ENCODE peak calls at places on chromosomes 6 and 20, in six cellular contexts. L is upper lobe of left lung, D is HepG2, H is K562, J is A549, S is GM12878. T is an unnamed sample.
A peak's percentile ranks its signal among the peaks of the same experiment; 100 is the strongest.

GRCh38 chr6:18115356-18115755 is 7.1 kb downstream of the NHLRC1 start:
- ATAC-seq in L (no peak), D (no peak), J (no peak), H (no peak), S (no peak), T (no peak)

GRCh38 chr6:111406200-111406711 is 76.8 kb downstream of the REV3L start:
- ATAC-seq in D (no peak), H (no peak), L (peak; percentile 90), S (peak; percentile 94), J (no peak), T (peak; percentile 66)

GRCh38 chr20:10022615-10023014 is 12.2 kb upstream of the ANKEF1 start:
- ATAC-seq in J (no peak), L (no peak), H (no peak), S (no peak), D (no peak), T (no peak)

GRCh38 chr6:75374913-75375530 is 90.4 kb upstream of the TMEM30A start:
- ATAC-seq in D (no peak), J (peak; percentile 55), H (no peak), L (no peak), S (peak; percentile 45), T (no peak)

GRCh38 chr6:155117266-155117665 is 122.2 kb downstream of the TIAM2 start:
- ATAC-seq in J (no peak), L (no peak), D (no peak), S (no peak), H (no peak), T (no peak)

GRCh38 chr20:17399303-17399985 is 131.7 kb downstream of the BFSP1 start:
- ATAC-seq in H (no peak), S (no peak), J (no peak), L (no peak), D (no peak), T (no peak)

GRCh38 chr6:33634203-33634727 is 13.1 kb downstream of the ITPR3 start:
- ATAC-seq in J (peak; percentile 67), D (peak; percentile 73), L (peak; percentile 49), H (no peak), S (no peak), T (no peak)

GRCh38 chr20:51003776-51004175 is 19.1 kb downstream of the KCNG1 start:
- ATAC-seq in L (no peak), H (no peak), D (no peak), S (no peak), J (no peak), T (no peak)

GRCh38 chr6:3456395-3456767 is 469 bp downstream of the SLC22A23 start:
- ATAC-seq in H (no peak), L (peak; percentile 1), J (no peak), S (peak; percentile 2), D (no peak), T (peak; percentile 41)

GRCh38 chr20:57282691-57283361 is 16.4 kb upstream of the BMP7 start:
- ATAC-seq in J (no peak), L (peak; percentile 37), D (no peak), H (no peak), S (no peak), T (no peak)
- TF ChIP-seq CTCF in J (no peak), L (no peak), D (no peak), H (no peak), S (no peak), T (no peak)

DNA sequence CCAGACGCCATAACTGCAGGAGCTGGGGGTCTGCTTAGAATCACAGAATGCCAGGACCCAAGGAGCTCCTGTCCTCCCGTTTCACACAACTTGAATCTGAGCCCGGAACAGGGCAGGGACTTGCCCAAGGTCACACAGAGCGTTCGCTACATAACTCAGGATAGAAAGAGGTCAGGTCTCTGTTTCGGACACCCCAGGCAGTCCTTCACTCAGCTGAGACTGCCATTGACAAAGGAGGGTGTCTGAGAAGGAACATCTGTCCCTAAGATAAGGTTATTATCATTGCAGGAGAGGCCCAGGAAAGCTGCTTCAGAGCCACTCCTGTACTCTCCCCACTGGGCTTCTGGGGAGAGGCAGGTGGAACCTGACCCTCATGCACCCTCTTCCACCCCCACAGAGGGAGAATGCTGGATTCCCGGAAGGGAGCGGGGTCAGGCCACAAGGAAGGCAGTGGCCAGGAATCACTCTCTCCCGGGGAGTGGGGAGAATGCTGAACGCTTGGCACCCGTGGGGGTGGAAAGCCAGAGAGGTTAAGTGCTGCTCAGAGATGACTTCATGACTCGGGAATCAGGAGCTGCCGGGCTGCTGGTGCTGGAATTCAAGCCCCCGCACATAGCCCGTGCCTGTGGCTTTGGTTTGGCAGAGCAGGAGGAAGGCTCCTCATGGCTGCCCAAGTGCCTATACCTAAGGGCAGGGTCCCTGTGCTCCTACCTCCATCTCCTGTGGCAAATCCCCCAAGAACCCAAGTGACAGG is 10.7 kb downstream of the SDC4 start:
- ATAC-seq in D (peak; percentile 32), S (no peak), J (peak; percentile 63), H (peak; percentile 88), L (peak; percentile 62), T (peak; percentile 77)
- TF ChIP-seq EP300 in D (peak; percentile 23), S (no peak), J (peak; percentile 21), H (peak; percentile 74), L (peak; percentile 44), T (no peak)

DNA sequence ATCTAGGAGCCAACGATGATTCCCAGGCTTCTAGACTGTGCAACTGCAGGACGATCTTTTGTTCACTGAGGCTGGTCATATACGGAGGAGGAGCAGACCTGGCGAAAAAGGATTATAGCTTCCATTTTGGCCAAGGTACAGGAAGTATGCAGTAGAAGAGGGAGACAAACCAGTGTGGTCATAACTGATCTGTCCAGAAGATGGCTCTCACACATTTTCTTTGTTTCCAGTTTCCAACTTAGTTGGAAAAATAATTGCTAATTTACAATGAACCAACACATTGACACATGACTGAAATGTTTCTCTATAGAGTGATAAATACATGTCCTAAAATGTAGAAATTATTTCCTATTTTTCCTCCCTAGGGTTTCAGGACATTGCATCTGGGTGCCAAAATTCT is 364.1 kb upstream of the BTBD3 start:
- ATAC-seq in H (no peak), J (peak; percentile 87), L (no peak), S (peak; percentile 59), D (peak; percentile 81), T (no peak)
- TF ChIP-seq CTCF in H (no peak), J (peak; percentile 49), L (peak; percentile 17), S (no peak), D (peak; percentile 38), T (no peak)

GRCh38 chr6:6781172-6781876 is 192.8 kb downstream of the LY86 start:
- ATAC-seq in D (no peak), L (peak; percentile 64), J (peak; percentile 81), H (no peak), S (no peak), T (no peak)
- TF ChIP-seq EP300 in D (no peak), L (no peak), J (no peak), H (no peak), S (no peak), T (no peak)

GRCh38 chr6:63573140-63573898 is 1.0 kb downstream of the LOC128125822 start:
- ATAC-seq in D (peak; percentile 59), S (peak; percentile 66), L (peak; percentile 77), J (peak; percentile 36), H (peak; percentile 74), T (peak; percentile 44)

GRCh38 chr6:63573899-63574553 is 1.7 kb downstream of the LOC128125822 start:
- ATAC-seq in S (peak; percentile 29), D (peak; percentile 33), J (peak; percentile 43), H (peak; percentile 42), L (no peak), T (no peak)

GRCh38 chr6:63572733-63573139 is 456 bp downstream of the LOC128125822 start:
- ATAC-seq in D (peak; percentile 0), L (peak; percentile 21), H (peak; percentile 20), S (peak; percentile 7), J (peak; percentile 0), T (peak; percentile 10)

GRCh38 chr6:63571382-63571882 is 848 bp upstream of the LOC128125822 start:
- ATAC-seq in S (no peak), L (no peak), J (no peak), H (no peak), D (peak; percentile 0), T (no peak)

GRCh38 chr6:63571883-63572732 is at the start of the genes LOC128125822 and PTP4A1:
- ATAC-seq in L (peak; percentile 96), D (peak; percentile 90), S (peak; percentile 91), J (peak; percentile 87), H (peak; percentile 96), T (peak; percentile 96)
- TF ChIP-seq CTCF in L (no peak), D (peak; percentile 31), S (no peak), J (no peak), H (no peak), T (no peak)

GRCh38 chr6:159455700-159456274 is 237.3 kb downstream of the SOD2 start:
- ATAC-seq in L (peak; percentile 14), D (no peak), S (no peak), H (no peak), J (no peak), T (no peak)
- TF ChIP-seq EP300 in L (no peak), D (no peak), S (no peak), H (no peak), J (no peak), T (no peak)

GRCh38 chr6:117513778-117514371 is 31.4 kb downstream of the DCBLD1 start:
- ATAC-seq in J (peak; percentile 46), H (no peak), L (no peak), D (peak; percentile 45), S (no peak), T (no peak)

GRCh38 chr6:117514655-117515054 is 32.2 kb downstream of the DCBLD1 start:
- ATAC-seq in H (no peak), S (no peak), L (no peak), J (no peak), D (no peak), T (no peak)

GRCh38 chr6:117515326-117515725 is 32.9 kb downstream of the DCBLD1 start:
- ATAC-seq in L (no peak), S (no peak), H (no peak), D (peak; percentile 82), J (peak; percentile 83), T (no peak)

GRCh38 chr6:117513174-117513573 is 30.7 kb downstream of the DCBLD1 start:
- ATAC-seq in H (no peak), L (no peak), D (no peak), J (peak; percentile 9), S (no peak), T (no peak)

GRCh38 chr6:117512056-117512828 is 29.8 kb downstream of the DCBLD1 start:
- ATAC-seq in S (no peak), J (peak; percentile 7), D (no peak), H (no peak), L (no peak), T (no peak)
- TF ChIP-seq CTCF in S (no peak), J (no peak), D (no peak), H (no peak), L (no peak), T (no peak)

GRCh38 chr6:85678602-85679444 is 36.1 kb upstream of the SYNCRIP start:
- ATAC-seq in D (peak; percentile 80), J (peak; percentile 89), H (peak; percentile 80), L (peak; percentile 99), S (peak; percentile 81), T (peak; percentile 98)
- TF ChIP-seq EP300 in D (no peak), J (no peak), H (no peak), L (peak; percentile 95), S (no peak), T (no peak)